ENCODE peak calls at places on chromosomes 6 and 20, in ten cellular contexts. M, R, Q, P, N, L, V, X, K and S are unnamed samples.

GRCh38 chr6:44058617-44059358 is 68.5 kb downstream of the MRPL14 start:
- DNase-seq in M (no peak), R (peak; percentile 100), Q (peak; percentile 89), P (peak; percentile 99), N (peak; percentile 96), L (no peak), V (peak; percentile 100), X (no peak), K (peak; percentile 99), S (peak; percentile 100)

GRCh38 chr20:48288930-48289507 is 503.7 kb upstream of the SULF2 start:
- DNase-seq in M (no peak), R (no peak), Q (no peak), P (no peak), N (no peak), L (no peak), V (no peak), X (no peak), K (no peak), S (no peak)

GRCh38 chr6:79601020-79601609 is 30.0 kb upstream of the SH3BGRL2 start:
- DNase-seq in M (no peak), R (peak; percentile 37), Q (peak; percentile 48), P (no peak), N (no peak), L (no peak), V (peak; percentile 85), X (no peak), K (peak; percentile 80), S (peak; percentile 88)

GRCh38 chr20:4156411-4156810 is 141.1 kb upstream of the RNF24 start:
- DNase-seq in M (no peak), R (no peak), Q (no peak), P (no peak), N (no peak), L (no peak), V (no peak), X (no peak), K (no peak), S (no peak)

GRCh38 chr20:24403410-24403809 is 66.0 kb upstream of the SYNDIG1 start:
- DNase-seq in M (no peak), R (no peak), Q (no peak), P (no peak), N (no peak), L (no peak), V (no peak), X (no peak), K (no peak), S (no peak)

GRCh38 chr20:44526129-44526528 is 4.3 kb upstream of the SERINC3 start:
- DNase-seq in M (peak; percentile 60), R (peak; percentile 62), Q (no peak), P (peak; percentile 55), N (no peak), L (no peak), V (peak; percentile 67), X (no peak), K (peak; percentile 47), S (peak; percentile 52)

GRCh38 chr20:54219751-54220426 is 12.0 kb downstream of the PFDN4 start:
- DNase-seq in M (no peak), R (peak; percentile 72), Q (peak; percentile 38), P (peak; percentile 52), N (no peak), L (no peak), V (peak; percentile 23), X (peak; percentile 20), K (peak; percentile 52), S (peak; percentile 63)

GRCh38 chr20:44917399-44917798 is 7.5 kb downstream of the PABPC1L start:
- DNase-seq in M (no peak), R (no peak), Q (no peak), P (no peak), N (no peak), L (no peak), V (no peak), X (no peak), K (no peak), S (no peak)

GRCh38 chr6:141833001-141833655 is 299.6 kb upstream of the GJE1 start:
- DNase-seq in M (no peak), R (no peak), Q (no peak), P (no peak), N (no peak), L (peak; percentile 15), V (no peak), X (no peak), K (no peak), S (no peak)

GRCh38 chr6:42572523-42572922 is 8.7 kb downstream of the UBR2 start:
- DNase-seq in M (no peak), R (no peak), Q (no peak), P (no peak), N (peak; percentile 94), L (no peak), V (no peak), X (no peak), K (no peak), S (no peak)

GRCh38 chr6:137218917-137219663 is at the start of gene IFNGR1:
- DNase-seq in M (peak; percentile 95), R (peak; percentile 98), Q (peak; percentile 95), P (peak; percentile 85), N (peak; percentile 96), L (peak; percentile 96), V (peak; percentile 81), X (peak; percentile 44), K (peak; percentile 94), S (peak; percentile 86)

GRCh38 chr6:139126255-139126654 is 8.6 kb upstream of the HECA start:
- DNase-seq in M (no peak), R (peak; percentile 97), Q (peak; percentile 72), P (peak; percentile 95), N (peak; percentile 50), L (no peak), V (peak; percentile 83), X (no peak), K (peak; percentile 84), S (peak; percentile 92)

GRCh38 chr6:83852528-83853177 is 507 bp upstream of the RIPPLY2 start:
- DNase-seq in M (no peak), R (no peak), Q (no peak), P (no peak), N (no peak), L (no peak), V (no peak), X (peak; percentile 55), K (no peak), S (no peak)

GRCh38 chr6:41077536-41077935 is 4.8 kb downstream of the NFYA start:
- DNase-seq in M (no peak), R (no peak), Q (no peak), P (no peak), N (no peak), L (no peak), V (no peak), X (no peak), K (no peak), S (no peak)

GRCh38 chr20:41563087-41563486 is 55.1 kb downstream of the CHD6 start:
- DNase-seq in M (no peak), R (peak; percentile 50), Q (peak; percentile 18), P (no peak), N (no peak), L (no peak), V (no peak), X (no peak), K (no peak), S (peak; percentile 24)

GRCh38 chr6:35794536-35795452 is 2.3 kb downstream of the CLPS start:
- DNase-seq in M (no peak), R (no peak), Q (no peak), P (no peak), N (no peak), L (no peak), V (no peak), X (no peak), K (no peak), S (no peak)

GRCh38 chr6:66496659-66497058 is 789.6 kb upstream of the EYS start:
- DNase-seq in M (no peak), R (no peak), Q (peak; percentile 7), P (peak; percentile 4), N (peak; percentile 30), L (no peak), V (no peak), X (peak; percentile 1), K (peak; percentile 3), S (no peak)

GRCh38 chr20:32607727-32608663 is 22.9 kb upstream of the NOL4L start:
- DNase-seq in M (no peak), R (no peak), Q (no peak), P (no peak), N (no peak), L (no peak), V (no peak), X (no peak), K (no peak), S (no peak)

GRCh38 chr6:124433369-124434064 is 528.7 kb upstream of the RNF217 start:
- DNase-seq in M (no peak), R (no peak), Q (no peak), P (no peak), N (no peak), L (no peak), V (peak; percentile 8), X (peak; percentile 91), K (peak; percentile 7), S (no peak)

GRCh38 chr6:51027283-51028065 is 208.8 kb downstream of the TFAP2B start:
- DNase-seq in M (no peak), R (no peak), Q (no peak), P (no peak), N (no peak), L (no peak), V (peak; percentile 5), X (no peak), K (no peak), S (no peak)

GRCh38 chr6:158708239-158708638 is 58.4 kb downstream of the SYTL3 start:
- DNase-seq in M (peak; percentile 39), R (no peak), Q (peak; percentile 67), P (no peak), N (no peak), L (no peak), V (peak; percentile 72), X (no peak), K (peak; percentile 60), S (peak; percentile 60)